ENCODE peak calls at places on chromosomes 7 and 10, in ten cellular contexts. E is glutamatergic neuron; J is GM23338; T is heart left ventricle; M is HFFc6; H is fibroblast of pulmonary artery; C is activated CD8-positive, alpha-beta T cell treated with anti-CD3 and anti-CD28 coated beads for 36 hours; B is thoracic aorta; Q is D721Med; U is endothelial cell. X is an unnamed sample.

GRCh38 chr10:30219977-30220751 is 128.9 kb downstream of the MTPAP start:
- DNase-seq in E (no peak), M (no peak), B (no peak), C (no peak), T (no peak), U (peak), Q (no peak), H (peak), J (no peak), X (no peak)

GRCh38 chr10:115829501-115830215 is 443.3 kb downstream of the GFRA1 start:
- DNase-seq in H (peak), Q (no peak), U (no peak), J (peak), C (no peak), E (no peak), T (no peak), M (peak), B (no peak), X (no peak)

GRCh38 chr7:1156782-1157535 is 3.0 kb downstream of the ZFAND2A start:
- DNase-seq in C (no peak), E (no peak), B (no peak), T (no peak), H (no peak), J (no peak), U (no peak), Q (no peak), M (peak), X (no peak)

GRCh38 chr10:36421999-36422398 is 703.4 kb upstream of the ANKRD30A start:
- DNase-seq in U (no peak), B (no peak), E (no peak), T (no peak), C (no peak), M (no peak), J (peak), Q (no peak), H (no peak), X (no peak)

GRCh38 chr10:62373995-62374861 is at the start of gene ZNF365:
- DNase-seq in B (no peak), C (peak), T (peak), E (peak), J (peak), M (peak), H (peak), Q (peak), U (peak), X (peak)

GRCh38 chr7:107563072-107563760 is 504 bp downstream of the COG5 start:
- DNase-seq in T (no peak), H (no peak), M (no peak), C (no peak), E (no peak), U (no peak), B (no peak), J (peak), Q (no peak), X (no peak)

GRCh38 chr7:16795624-16796023 is 9.2 kb downstream of the AGR2 start:
- DNase-seq in J (no peak), Q (no peak), M (no peak), E (no peak), C (no peak), B (no peak), U (no peak), T (no peak), H (no peak), X (no peak)

GRCh38 chr7:82528577-82529305 is 85.2 kb upstream of the CACNA2D1 start:
- DNase-seq in U (no peak), B (no peak), H (peak), M (no peak), C (no peak), E (no peak), Q (no peak), J (no peak), T (no peak), X (no peak)

DNA sequence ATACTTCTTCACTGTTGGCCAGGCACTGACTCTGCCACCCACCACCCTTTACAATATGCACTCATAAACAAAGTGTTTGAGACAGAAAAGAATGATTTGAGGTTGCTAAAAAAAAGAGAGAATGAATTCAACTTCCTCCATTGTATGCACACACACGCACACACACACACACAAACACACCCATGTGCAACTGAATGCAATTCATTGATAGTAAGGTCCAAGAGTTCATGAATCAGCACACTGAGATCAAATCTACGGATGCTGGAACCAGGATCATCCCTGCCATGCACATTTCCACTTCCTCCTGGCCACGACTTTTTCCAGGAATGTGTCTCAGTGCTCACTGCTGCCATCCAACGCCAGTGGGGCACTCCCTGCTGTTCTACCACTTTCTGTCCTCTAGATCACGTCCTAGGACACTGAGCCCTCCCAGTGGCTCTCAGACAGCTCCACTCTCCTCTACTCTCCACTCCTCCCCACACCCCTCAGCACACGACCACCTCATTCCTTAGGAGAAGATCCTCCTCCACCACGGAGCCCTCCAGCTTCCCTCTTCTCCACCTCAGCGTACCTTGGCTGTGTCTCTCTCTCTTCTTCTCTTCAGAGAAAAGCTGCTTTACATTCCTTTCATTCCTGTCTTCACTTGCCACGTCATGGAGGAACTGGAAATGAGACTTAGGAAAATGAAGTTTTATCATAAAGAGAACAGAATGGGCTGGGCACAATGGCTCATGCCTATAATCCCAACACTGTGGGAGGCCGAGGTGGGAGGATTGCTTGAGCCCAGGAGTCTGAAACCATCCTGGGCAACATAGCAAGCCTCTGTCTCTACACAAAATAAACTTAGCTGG is 12.0 kb upstream of the TMEM213 start:
- DNase-seq in C (no peak), H (peak), B (no peak), U (no peak), M (peak), Q (no peak), T (no peak), E (no peak), J (no peak), X (no peak)
- TF ChIP-seq CTCF in C (no peak), H (no peak), B (no peak), U (no peak), M (peak), Q (peak), T (no peak), E (no peak), J (no peak), X (no peak)

GRCh38 chr10:94076325-94076841 is 82.7 kb downstream of the PLCE1 start:
- DNase-seq in J (peak), Q (no peak), U (no peak), H (peak), B (no peak), M (peak), T (no peak), C (no peak), E (no peak), X (no peak)
- TF ChIP-seq CTCF in J (peak), Q (peak), U (peak), H (peak), B (peak), M (peak), T (peak), C (no peak), E (no peak), X (no peak)

DNA sequence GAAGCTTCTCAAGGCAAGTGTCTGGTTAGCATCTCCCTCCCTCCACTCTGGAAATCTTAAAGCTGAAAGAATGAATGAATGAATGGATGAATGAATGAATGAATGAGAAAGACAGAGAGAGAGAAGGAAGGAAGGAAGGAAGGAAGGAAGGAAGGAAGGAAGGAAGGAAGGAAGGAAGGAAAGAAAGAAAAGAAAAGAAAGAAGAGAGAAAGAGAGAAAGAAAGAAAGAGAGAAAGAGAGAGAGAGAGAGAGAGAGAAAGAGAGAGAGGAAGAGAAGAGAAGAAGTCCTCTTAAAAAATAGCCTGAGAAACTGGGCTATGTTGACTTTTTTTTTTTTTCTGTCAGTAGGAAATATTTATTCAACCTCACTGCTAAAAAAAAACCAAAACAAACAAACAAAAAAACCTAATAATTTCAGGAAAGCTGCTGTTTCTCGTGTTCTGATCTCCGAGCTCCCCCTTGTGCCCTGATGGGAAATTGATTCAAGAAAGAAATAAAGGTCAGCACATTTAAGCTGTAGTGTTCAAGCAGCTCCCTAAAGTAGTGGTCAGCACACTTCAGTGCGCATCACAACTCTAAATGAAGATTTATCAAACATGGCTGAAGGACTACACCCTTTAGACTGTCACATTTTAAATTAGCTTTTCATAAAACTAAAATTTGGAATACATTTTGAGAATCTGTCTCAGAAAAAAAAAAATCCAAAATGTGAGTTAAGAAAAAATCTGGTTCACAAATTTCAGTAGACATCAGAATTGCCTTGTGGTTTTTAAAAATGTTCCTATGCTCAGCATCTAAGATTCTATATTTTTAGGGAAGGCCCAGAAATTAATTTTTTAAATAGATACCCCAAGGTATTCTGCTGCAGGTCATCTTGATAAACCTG is 154.3 kb downstream of the ELAPOR2 start:
- DNase-seq in J (peak), H (peak), B (no peak), U (peak), M (peak), Q (no peak), T (no peak), E (no peak), C (peak), X (no peak)
- TF ChIP-seq CTCF in J (peak), H (peak), B (no peak), U (peak), M (peak), Q (peak), T (peak), E (peak), C (peak), X (peak)

DNA sequence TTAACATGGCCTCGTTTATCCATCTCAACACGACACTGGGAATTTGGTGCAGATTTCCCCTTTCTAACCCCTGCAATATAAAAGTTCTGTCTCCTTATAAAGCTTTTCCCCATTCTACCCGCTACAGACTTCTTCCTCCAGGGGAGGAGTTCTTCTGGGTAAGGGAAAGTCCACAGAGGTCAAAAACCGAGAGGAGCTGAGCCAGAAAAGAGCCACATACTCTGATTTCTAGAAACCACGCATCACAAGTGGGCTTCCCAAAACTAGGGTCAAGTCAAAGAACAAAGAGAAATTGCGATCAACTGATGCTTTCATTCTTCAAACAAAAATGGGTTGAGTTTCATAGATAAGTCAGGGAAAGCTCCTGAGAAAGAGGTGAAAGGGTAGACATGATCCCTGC is 6.8 kb downstream of the IL6 start:
- DNase-seq in Q (no peak), E (no peak), C (no peak), T (no peak), M (no peak), U (no peak), H (no peak), B (no peak), J (no peak), X (no peak)
- TF ChIP-seq CTCF in Q (no peak), E (no peak), C (no peak), T (no peak), M (no peak), U (no peak), H (no peak), B (no peak), J (no peak), X (no peak)

GRCh38 chr7:134016942-134017303 is 110.2 kb upstream of the LRGUK start:
- DNase-seq in M (no peak), T (no peak), C (no peak), Q (no peak), B (no peak), U (no peak), J (no peak), E (no peak), H (no peak), X (no peak)
- TF ChIP-seq CTCF in M (peak), T (no peak), C (peak), Q (no peak), B (no peak), U (no peak), J (no peak), E (peak), H (no peak), X (no peak)

GRCh38 chr10:132542086-132542775 is 4.6 kb downstream of the INPP5A start:
- DNase-seq in C (no peak), J (no peak), E (no peak), B (peak), T (no peak), H (no peak), M (no peak), Q (no peak), U (no peak), X (no peak)

GRCh38 chr10:132541601-132542011 is 4.0 kb downstream of the INPP5A start:
- DNase-seq in E (no peak), T (no peak), C (peak), B (no peak), M (no peak), U (no peak), J (no peak), H (no peak), Q (no peak), X (no peak)

GRCh38 chr10:132543916-132544743 is 6.5 kb downstream of the INPP5A start:
- DNase-seq in E (no peak), J (no peak), C (peak), T (no peak), U (no peak), Q (no peak), H (no peak), M (no peak), B (peak), X (no peak)

GRCh38 chr10:132541129-132541528 is 3.5 kb downstream of the INPP5A start:
- DNase-seq in C (no peak), E (no peak), T (peak), M (no peak), B (no peak), J (no peak), U (no peak), Q (no peak), H (no peak), X (no peak)

DNA sequence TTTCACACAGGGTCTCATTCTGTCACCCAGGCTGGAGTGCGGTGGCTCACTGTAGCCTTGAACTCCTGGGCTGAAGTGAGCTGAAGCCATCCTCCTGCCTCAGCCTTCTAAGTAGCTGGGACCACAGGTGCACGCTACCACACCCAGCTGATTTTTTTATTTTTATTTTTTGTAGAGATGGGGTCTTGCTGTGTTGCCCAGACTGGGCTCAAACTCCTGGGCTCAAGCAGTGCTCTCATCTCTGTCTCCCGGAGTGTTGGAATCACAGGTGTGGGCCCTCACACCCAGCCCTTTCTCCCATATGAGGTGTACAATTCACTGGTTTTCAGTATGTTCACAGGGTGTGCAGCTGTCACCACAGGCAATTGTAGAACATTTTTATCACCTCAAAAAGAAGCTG is 5.2 kb downstream of the INPP5A start:
- DNase-seq in Q (no peak), C (no peak), E (no peak), T (no peak), M (no peak), U (no peak), B (no peak), H (no peak), J (no peak), X (no peak)
- TF ChIP-seq CTCF in Q (no peak), C (no peak), E (no peak), T (no peak), M (no peak), U (no peak), B (no peak), H (no peak), J (no peak), X (no peak)